ENCODE peak calls at places on chromosomes 5 and 9, in seven cellular contexts. K, B, S, Y, O, M and T are unnamed samples.

GRCh38 chr9:70488793-70489105 is 74.3 kb upstream of the KLF9 start:
- DNase-seq in K (no peak), B (no peak), S (no peak), Y (no peak), O (peak; percentile 54), M (no peak), T (no peak)

GRCh38 chr9:17799383-17799782 is 220.5 kb downstream of the SH3GL2 start:
- DNase-seq in K (no peak), B (no peak), S (no peak), Y (no peak), O (peak; percentile 26), M (no peak), T (no peak)

GRCh38 chr9:126915846-126916543 is 1.4 kb downstream of the RALGPS1 start:
- DNase-seq in K (peak; percentile 5), B (no peak), S (peak; percentile 15), Y (no peak), O (no peak), M (no peak), T (no peak)

GRCh38 chr9:23621166-23621565 is 204.9 kb downstream of the ELAVL2 start:
- DNase-seq in K (peak; percentile 7), B (no peak), S (no peak), Y (no peak), O (no peak), M (no peak), T (no peak)

GRCh38 chr5:146466521-146467349 is 19.6 kb downstream of the TCERG1 start:
- DNase-seq in K (no peak), B (no peak), S (no peak), Y (no peak), O (no peak), M (no peak), T (no peak)

GRCh38 chr9:98357921-98358535 is 102.6 kb upstream of the TBC1D2 start:
- DNase-seq in K (no peak), B (no peak), S (no peak), Y (no peak), O (peak; percentile 70), M (no peak), T (no peak)

GRCh38 chr5:34826347-34826746 is 12.6 kb upstream of the TTC23L start:
- DNase-seq in K (no peak), B (no peak), S (no peak), Y (no peak), O (no peak), M (no peak), T (no peak)

GRCh38 chr5:93433422-93433821 is 147.6 kb downstream of the NR2F1-AS1 start:
- DNase-seq in K (no peak), B (no peak), S (no peak), Y (no peak), O (peak; percentile 61), M (no peak), T (no peak)

GRCh38 chr5:126002222-126002897 is 420.8 kb upstream of the GRAMD2B start:
- DNase-seq in K (no peak), B (peak; percentile 52), S (no peak), Y (peak; percentile 63), O (peak; percentile 71), M (no peak), T (peak; percentile 78)

GRCh38 chr5:14840624-14841023 is 31.0 kb downstream of the ANKH start:
- DNase-seq in K (no peak), B (no peak), S (no peak), Y (no peak), O (no peak), M (no peak), T (no peak)

GRCh38 chr9:130847306-130848217 is 12.5 kb downstream of the ABL1 start:
- DNase-seq in K (peak; percentile 74), B (peak; percentile 39), S (peak; percentile 59), Y (no peak), O (peak; percentile 98), M (no peak), T (peak; percentile 74)

GRCh38 chr5:72837524-72838096 is 21.1 kb downstream of the TNPO1 start:
- DNase-seq in K (no peak), B (no peak), S (no peak), Y (no peak), O (no peak), M (no peak), T (no peak)

GRCh38 chr9:8946461-8946860 is 1146.9 kb upstream of the DMAC1 start:
- DNase-seq in K (no peak), B (no peak), S (no peak), Y (no peak), O (no peak), M (no peak), T (no peak)

GRCh38 chr5:128412145-128412930 is 125.7 kb downstream of the FBN2 start:
- DNase-seq in K (no peak), B (no peak), S (no peak), Y (no peak), O (no peak), M (no peak), T (no peak)

GRCh38 chr5:147479949-147480348 is 29.9 kb downstream of the DPYSL3 start:
- DNase-seq in K (no peak), B (no peak), S (no peak), Y (no peak), O (no peak), M (no peak), T (no peak)

GRCh38 chr5:78533356-78533755 is 115.2 kb downstream of the LHFPL2 start:
- DNase-seq in K (no peak), B (no peak), S (no peak), Y (no peak), O (peak; percentile 30), M (no peak), T (no peak)

GRCh38 chr5:121315786-121316185 is 535.9 kb upstream of the FTMT start:
- DNase-seq in K (no peak), B (no peak), S (no peak), Y (no peak), O (no peak), M (no peak), T (no peak)

GRCh38 chr5:78698218-78698751 is 49.7 kb upstream of the LHFPL2 start:
- DNase-seq in K (no peak), B (no peak), S (no peak), Y (no peak), O (peak; percentile 58), M (no peak), T (peak; percentile 57)

GRCh38 chr5:141514330-141515111 is 25.6 kb downstream of the PCDHGC5 start:
- DNase-seq in K (peak; percentile 100), B (no peak), S (no peak), Y (no peak), O (peak; percentile 77), M (no peak), T (no peak)

GRCh38 chr5:66826696-66827095 is 230.5 kb downstream of the MAST4 start:
- DNase-seq in K (no peak), B (no peak), S (no peak), Y (no peak), O (no peak), M (no peak), T (no peak)

GRCh38 chr5:126139773-126140172 is 283.4 kb upstream of the GRAMD2B start:
- DNase-seq in K (no peak), B (no peak), S (no peak), Y (no peak), O (peak; percentile 70), M (no peak), T (no peak)

GRCh38 chr9:135084881-135085760 is 2.3 kb upstream of the OLFM1 start:
- DNase-seq in K (no peak), B (no peak), S (no peak), Y (no peak), O (no peak), M (no peak), T (no peak)

GRCh38 chr9:95317119-95317892 is at the start of gene FANCC:
- DNase-seq in K (peak; percentile 36), B (peak; percentile 95), S (peak; percentile 94), Y (peak; percentile 92), O (peak; percentile 94), M (peak; percentile 81), T (peak; percentile 97)

GRCh38 chr5:137310051-137310730 is 188.9 kb downstream of the SPOCK1 start:
- DNase-seq in K (peak; percentile 58), B (no peak), S (no peak), Y (no peak), O (peak; percentile 97), M (no peak), T (no peak)

GRCh38 chr5:77946381-77947050 is 170.4 kb upstream of the TBCA start:
- DNase-seq in K (no peak), B (no peak), S (no peak), Y (no peak), O (peak; percentile 57), M (no peak), T (no peak)

GRCh38 chr5:33230467-33231078 is 210.2 kb upstream of the TARS1 start:
- DNase-seq in K (no peak), B (no peak), S (no peak), Y (no peak), O (no peak), M (no peak), T (no peak)

GRCh38 chr5:161630948-161631347 is 54.6 kb upstream of the GABRA6 start:
- DNase-seq in K (no peak), B (no peak), S (no peak), Y (no peak), O (no peak), M (no peak), T (no peak)

GRCh38 chr9:95641591-95641990 is 124.8 kb upstream of the PTCH1 start:
- DNase-seq in K (no peak), B (no peak), S (no peak), Y (peak; percentile 4), O (no peak), M (no peak), T (no peak)

GRCh38 chr9:75488082-75488713 is 399.9 kb downstream of the OSTF1 start:
- DNase-seq in K (no peak), B (no peak), S (no peak), Y (no peak), O (no peak), M (no peak), T (peak; percentile 49)

GRCh38 chr5:153974131-153974812 is 64.4 kb downstream of the FAM114A2 start:
- DNase-seq in K (no peak), B (no peak), S (peak; percentile 19), Y (no peak), O (peak; percentile 53), M (no peak), T (no peak)

GRCh38 chr9:120539951-120540350 is 40.0 kb downstream of the CDK5RAP2 start:
- DNase-seq in K (no peak), B (no peak), S (no peak), Y (no peak), O (no peak), M (no peak), T (no peak)

GRCh38 chr9:36306481-36307306 is 48.4 kb upstream of the GNE start:
- DNase-seq in K (no peak), B (no peak), S (peak; percentile 48), Y (no peak), O (peak; percentile 21), M (no peak), T (no peak)

GRCh38 chr5:155082401-155082800 is 68.8 kb downstream of the KIF4B start:
- DNase-seq in K (peak; percentile 21), B (no peak), S (no peak), Y (no peak), O (peak; percentile 89), M (no peak), T (no peak)

GRCh38 chr9:74494490-74494889 is 2.6 kb upstream of the RORB start:
- DNase-seq in K (no peak), B (no peak), S (no peak), Y (no peak), O (no peak), M (no peak), T (no peak)

GRCh38 chr9:16870606-16871357 is at the start of gene BNC2:
- DNase-seq in K (no peak), B (peak; percentile 47), S (peak; percentile 38), Y (no peak), O (peak; percentile 70), M (no peak), T (peak; percentile 73)

GRCh38 chr9:16139781-16140180 is 586.9 kb downstream of the CCDC171 start:
- DNase-seq in K (no peak), B (peak; percentile 23), S (no peak), Y (no peak), O (no peak), M (no peak), T (peak; percentile 54)